ENCODE peak calls at places on chromosomes 11 and 22, in five cellular contexts. F, S, Y, V and W are unnamed samples. For H3K4me1, the result is how much of the 10 kb centered on the place peaks cover.

GRCh38 chr11:68532719-68533369 is 72.3 kb downstream of the PPP6R3 start:
- DNase-seq in F (no peak), V (no peak), S (no peak), Y (no peak), W (no peak)

GRCh38 chr11:29009426-29009825 is 901.2 kb downstream of the METTL15 start:
- DNase-seq in F (peak), Y (no peak), V (peak), S (no peak), W (no peak)

GRCh38 chr11:65404638-65405339 is 17.8 kb upstream of the NEAT1 start:
- DNase-seq in S (no peak), Y (no peak), V (no peak), F (no peak), W (no peak)

GRCh38 chr11:65615950-65616574 is 486 bp downstream of the PCNX3 start:
- DNase-seq in Y (peak), V (no peak), F (peak), S (no peak), W (no peak)

GRCh38 chr11:9688716-9689511 is 25.0 kb downstream of the SWAP70 start:
- DNase-seq in F (peak), S (no peak), V (peak), Y (peak), W (no peak)

GRCh38 chr11:91946397-91947090 is 278.1 kb upstream of the FAT3 start:
- DNase-seq in F (no peak), V (peak), S (no peak), Y (no peak), W (no peak)

GRCh38 chr11:34620820-34621792 is at the start of gene EHF:
- DNase-seq in F (no peak), Y (no peak), S (no peak), V (no peak), W (no peak)

GRCh38 chr11:124961972-124962609 is 8.1 kb downstream of the CCDC15 start:
- DNase-seq in V (peak), Y (peak), S (peak), F (peak), W (peak)

GRCh38 chr11:127670372-127670771 is 669.8 kb upstream of the KIRREL3 start:
- DNase-seq in Y (no peak), V (no peak), S (no peak), F (no peak), W (no peak)

GRCh38 chr22:48973694-48974041 is 854.0 kb downstream of the BRD1 start:
- DNase-seq in Y (no peak), F (no peak), S (no peak), V (no peak), W (no peak)

GRCh38 chr22:41656515-41656914 is 32.2 kb downstream of the SNU13 start:
- DNase-seq in S (no peak), F (no peak), V (no peak), Y (no peak), W (no peak)

GRCh38 chr11:57547854-57548377 is 10.5 kb downstream of the SMTNL1 start:
- DNase-seq in S (no peak), F (peak), Y (no peak), V (no peak), W (no peak)

GRCh38 chr22:24153959-24154358 is 27.3 kb upstream of the SUSD2 start:
- DNase-seq in Y (no peak), V (no peak), S (no peak), F (no peak), W (no peak)

GRCh38 chr11:11250470-11250869 is 102.6 kb downstream of the CSNK2A3 start:
- DNase-seq in F (no peak), V (no peak), Y (no peak), S (no peak), W (no peak)

GRCh38 chr11:12981879-12982531 is 27.1 kb upstream of the RASSF10 start:
- DNase-seq in V (no peak), F (peak), S (no peak), Y (no peak), W (no peak)

GRCh38 chr22:32334640-32335365 is 22.9 kb upstream of the RFPL3 start:
- DNase-seq in Y (no peak), S (no peak), V (peak), F (no peak), W (no peak)

GRCh38 chr11:124873980-124874379 is 8.7 kb downstream of the ROBO3 start:
- DNase-seq in S (no peak), V (no peak), F (no peak), Y (no peak), W (no peak)

GRCh38 chr11:96001037-96001436 is 77.1 kb upstream of the MTMR2 start:
- DNase-seq in Y (no peak), V (peak), S (no peak), F (peak), W (no peak)

GRCh38 chr11:111119751-111120150 is 125.8 kb upstream of the POU2AF2 start:
- DNase-seq in S (no peak), F (no peak), Y (no peak), V (no peak), W (no peak)

GRCh38 chr22:17767236-17768065 is 6.8 kb downstream of the BID start:
- DNase-seq in Y (no peak), F (no peak), S (no peak), V (no peak), W (no peak)

GRCh38 chr22:23849009-23850006 is 8.4 kb upstream of the SLC2A11 start:
- DNase-seq in F (peak), S (peak), Y (peak), V (no peak), W (no peak)

GRCh38 chr11:9893474-9893873 is 229.6 kb downstream of the SWAP70 start:
- DNase-seq in V (no peak), S (no peak), F (no peak), Y (peak), W (no peak)

GRCh38 chr22:48449466-48450187 is 1378.0 kb downstream of the BRD1 start:
- DNase-seq in S (no peak), F (peak), V (peak), Y (no peak), W (no peak)

GRCh38 chr22:25742918-25743708 is 1.1 kb downstream of the MYO18B start:
- DNase-seq in F (no peak), S (no peak), Y (no peak), V (no peak), W (no peak)

GRCh38 chr22:39917091-39917703 is 16.3 kb downstream of the GRAP2 start:
- DNase-seq in F (no peak), V (no peak), S (no peak), Y (no peak), W (no peak)

GRCh38 chr22:49161002-49161850 is 666.4 kb downstream of the BRD1 start:
- DNase-seq in Y (no peak), S (no peak), F (no peak), V (no peak), W (no peak)

GRCh38 chr11:118845369-118845768 is 38.3 kb upstream of the CXCR5 start:
- DNase-seq in F (peak), V (peak), S (no peak), Y (no peak), W (peak)

GRCh38 chr22:38699143-38699542 is 1.6 kb downstream of the JOSD1 start:
- DNase-seq in F (peak), V (no peak), S (no peak), Y (no peak), W (no peak)
- H3K4me1 ChIP-seq in F (under half), V (under half), S (under half), Y (under half), W (under half)

GRCh38 chr11:2862395-2862949 is 23.1 kb downstream of the CDKN1C start:
- DNase-seq in S (no peak), V (no peak), F (peak), Y (peak), W (no peak)
- TF ChIP-seq EZH2 in S (no peak), V (peak), F (no peak), Y (no peak), W (peak)

GRCh38 chr11:606245-606644 is 9.5 kb downstream of the IRF7 start:
- DNase-seq in F (peak), V (peak), S (no peak), Y (no peak), W (no peak)

GRCh38 chr11:607971-608659 is 7.6 kb downstream of the IRF7 start:
- DNase-seq in S (no peak), F (no peak), Y (no peak), V (no peak), W (no peak)

GRCh38 chr11:605286-606129 is 10.2 kb downstream of the IRF7 start:
- DNase-seq in Y (no peak), V (no peak), F (no peak), S (no peak), W (no peak)

GRCh38 chr11:608751-609354 is 6.9 kb downstream of the IRF7 start:
- DNase-seq in S (no peak), Y (no peak), V (no peak), F (no peak), W (no peak)

DNA sequence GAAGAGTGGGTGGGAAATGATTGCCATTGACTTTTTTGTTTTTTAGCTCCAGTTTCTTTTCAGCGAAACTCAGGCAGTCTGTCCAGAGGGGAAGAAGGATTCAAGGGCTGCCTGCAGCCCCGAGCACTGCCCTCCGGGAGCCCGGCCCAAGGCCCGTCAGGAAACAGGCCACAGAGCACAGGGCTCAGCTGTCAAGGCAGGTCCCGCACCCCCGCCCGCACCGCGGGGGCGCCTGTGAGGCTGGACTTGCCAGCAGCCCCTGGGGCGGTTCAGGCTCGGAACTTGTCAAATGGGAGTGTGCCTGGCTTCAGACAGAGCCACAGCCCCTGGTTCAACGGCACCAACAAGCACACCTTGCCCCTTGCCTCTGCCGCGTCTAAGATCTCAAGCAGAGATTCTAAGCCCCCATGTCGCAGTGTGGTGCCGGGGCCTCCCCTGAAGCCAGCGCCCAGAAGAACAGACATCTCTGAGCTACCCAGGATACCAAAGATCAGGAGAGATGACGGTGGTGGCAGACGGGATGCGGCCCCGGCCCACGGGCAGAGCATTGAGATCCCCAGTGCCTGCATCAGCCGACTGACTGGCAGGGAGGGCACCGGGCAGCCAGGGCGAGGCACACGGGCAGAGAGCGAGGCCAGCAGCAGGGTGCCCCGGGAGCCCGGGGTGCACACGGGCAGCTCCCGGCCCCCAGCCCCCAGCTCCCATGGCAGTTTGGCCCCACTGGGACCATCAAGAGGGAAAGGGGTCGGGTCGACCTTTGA is 8.6 kb downstream of the IRF7 start:
- DNase-seq in V (no peak), S (no peak), F (no peak), Y (no peak), W (no peak)
- H3K4me1 ChIP-seq in V (under half), S (under half), F (under half), Y (under half), W (under half)

DNA sequence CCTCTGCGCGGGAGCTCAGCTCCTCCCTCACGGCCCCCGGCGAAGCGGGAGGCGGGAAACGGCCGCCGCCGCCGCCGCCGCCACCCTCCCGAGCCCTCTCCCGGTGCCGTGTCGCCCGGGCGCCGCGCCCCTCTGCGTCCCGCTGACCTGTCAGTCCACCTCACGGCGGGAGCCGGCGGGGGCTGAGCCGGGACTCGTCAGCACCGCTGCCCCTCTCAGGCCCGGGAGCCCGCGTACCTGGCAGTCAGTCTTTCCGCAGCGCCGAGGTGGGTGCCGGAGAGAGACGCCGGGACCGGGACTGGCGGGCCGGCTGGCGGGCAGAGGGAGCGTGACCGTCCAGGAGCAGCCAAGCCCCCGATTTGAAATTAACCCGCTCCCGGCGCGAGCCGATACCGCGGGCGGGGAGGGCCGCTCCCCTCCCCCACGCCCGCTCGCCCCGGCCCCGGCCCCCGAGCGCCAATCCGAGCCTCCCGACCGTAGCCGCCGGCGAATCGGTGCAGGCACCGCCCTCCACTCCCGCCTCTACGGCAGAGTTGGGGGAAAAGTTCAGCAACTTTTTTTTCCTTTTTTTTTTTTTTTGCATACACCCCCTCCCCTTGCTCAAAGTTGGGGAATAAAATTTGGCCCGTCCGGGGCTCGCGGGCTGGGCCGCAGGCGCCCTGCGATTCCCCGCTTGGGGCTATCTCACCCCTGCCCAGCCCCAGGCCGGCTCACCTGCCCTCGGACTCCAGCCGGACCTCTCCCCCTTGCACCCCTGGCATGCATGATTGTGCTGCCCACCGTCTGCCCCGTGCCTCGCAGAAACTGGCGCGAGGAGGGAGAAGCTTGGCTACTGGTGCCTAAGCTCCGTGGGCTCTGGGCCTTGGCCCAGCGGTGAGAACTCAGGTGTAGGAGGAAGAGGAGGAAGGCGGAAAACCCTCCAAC is 777 bp upstream of the E2F8 start:
- DNase-seq in S (no peak), V (no peak), F (peak), Y (peak), W (no peak)
- TF ChIP-seq EZH2 in S (no peak), V (peak), F (peak), Y (no peak), W (no peak)

DNA sequence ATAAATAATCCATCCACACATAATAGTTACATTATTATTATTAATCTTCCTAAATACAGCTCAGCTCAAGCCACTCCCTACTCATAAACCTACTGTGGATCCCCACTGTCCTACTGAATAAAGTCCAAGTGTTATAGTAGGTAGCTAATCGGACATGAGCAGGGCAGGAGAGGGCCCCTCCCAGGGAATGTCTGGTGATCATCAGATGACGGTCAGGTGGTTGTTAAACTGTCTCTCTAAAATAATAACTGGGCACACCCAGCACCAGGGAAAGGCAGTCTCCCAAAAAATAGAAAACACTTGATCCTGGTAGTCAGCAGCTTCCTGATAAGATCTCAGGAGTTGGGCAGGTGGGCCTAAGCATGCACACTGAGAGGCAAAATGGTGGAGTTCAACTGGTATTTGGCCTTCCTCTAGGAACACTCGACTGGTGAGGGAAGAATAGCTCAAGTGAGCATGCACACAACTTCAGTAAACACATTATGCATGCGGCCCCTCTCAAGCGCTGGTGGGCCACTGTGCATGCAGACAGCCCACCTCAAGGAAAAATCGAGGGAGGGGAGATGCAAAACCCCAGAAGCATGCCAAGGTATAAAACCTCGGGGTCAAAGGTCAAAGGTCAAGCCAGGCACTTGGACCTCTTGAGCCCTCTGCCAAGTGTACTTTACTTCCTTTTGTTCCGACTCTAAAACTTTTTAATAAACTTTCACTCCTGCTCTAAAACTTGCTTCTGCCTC is 65.0 kb downstream of the LRRC32 start:
- DNase-seq in F (no peak), Y (no peak), V (no peak), S (no peak), W (no peak)
- H3K4me1 ChIP-seq in F (under half), Y (under half), V (under half), S (under half), W (under half)